ENCODE peak calls at places on chromosomes 5 and 9, in nine cellular contexts. L, R, Z, Q, P, M, N, K and O are unnamed samples.

GRCh38 chr5:119404033-119404432 is 48.2 kb downstream of the TNFAIP8 start:
- DNase-seq in R (no peak), N (no peak), M (no peak), P (no peak), Q (no peak), L (no peak), Z (no peak), K (no peak), O (no peak)

GRCh38 chr9:21141427-21141882 is at the start of gene IFNW1:
- DNase-seq in N (no peak), Q (no peak), L (no peak), P (no peak), Z (no peak), K (no peak), R (no peak), M (no peak), O (no peak)

GRCh38 chr9:70901741-70902140 is 219.7 kb downstream of the TRPM3 start:
- DNase-seq in Z (no peak), M (no peak), L (no peak), Q (no peak), R (no peak), N (peak), P (no peak), K (no peak), O (no peak)

GRCh38 chr9:20873240-20873860 is 158.1 kb downstream of the HACD4 start:
- DNase-seq in K (no peak), Z (no peak), R (no peak), Q (no peak), L (no peak), P (no peak), M (no peak), N (no peak), O (no peak)

GRCh38 chr5:14668247-14668646 is 3.7 kb downstream of the OTULIN start:
- DNase-seq in K (no peak), M (no peak), P (peak), Q (no peak), R (no peak), L (no peak), Z (no peak), N (no peak), O (no peak)

GRCh38 chr9:14313378-14313940 is 482 bp downstream of the NFIB start:
- DNase-seq in Q (peak), R (peak), K (peak), N (no peak), Z (no peak), L (no peak), P (no peak), M (no peak), O (no peak)

GRCh38 chr9:87725900-87726709 is at the start of gene CTSL:
- DNase-seq in K (peak), L (no peak), M (no peak), P (peak), Q (peak), N (peak), Z (no peak), R (peak), O (peak)

GRCh38 chr9:34992376-34992951 is 2.9 kb downstream of the DNAJB5 start:
- DNase-seq in R (peak), K (peak), P (peak), N (peak), L (no peak), M (peak), Z (peak), Q (no peak), O (no peak)

GRCh38 chr5:140402258-140403074 is 833 bp downstream of the ANKHD1 start:
- DNase-seq in M (peak), Q (peak), R (no peak), K (peak), P (peak), N (peak), Z (peak), L (peak), O (peak)

GRCh38 chr5:59535561-59535960 is 358.0 kb downstream of the PDE4D start:
- DNase-seq in K (no peak), Z (no peak), P (no peak), M (no peak), N (no peak), L (no peak), R (no peak), Q (no peak), O (no peak)

GRCh38 chr5:118990582-118990981 is 2.2 kb upstream of the DTWD2 start:
- DNase-seq in N (no peak), P (no peak), L (no peak), M (no peak), Q (no peak), R (no peak), K (no peak), Z (no peak), O (no peak)

GRCh38 chr9:7909537-7909936 is 110.0 kb upstream of the DMAC1 start:
- DNase-seq in Q (no peak), M (no peak), K (no peak), Z (no peak), L (no peak), N (no peak), P (no peak), R (no peak), O (no peak)

GRCh38 chr9:122158202-122158601 is 1.4 kb downstream of the NDUFA8 start:
- DNase-seq in P (no peak), R (no peak), Z (no peak), L (no peak), M (no peak), N (peak), Q (no peak), K (peak), O (no peak)

GRCh38 chr5:170404398-170404797 is 15.2 kb upstream of the KCNMB1 start:
- DNase-seq in K (no peak), M (no peak), Z (peak), N (no peak), P (no peak), Q (no peak), L (no peak), R (no peak), O (no peak)

GRCh38 chr5:123283031-123283430 is 140.2 kb downstream of the CEP120 start:
- DNase-seq in K (no peak), N (peak), L (no peak), Q (no peak), Z (no peak), M (no peak), R (no peak), P (no peak), O (no peak)

GRCh38 chr9:104143554-104143919 is 49.4 kb downstream of the SMC2 start:
- DNase-seq in N (no peak), L (no peak), Q (no peak), P (no peak), M (no peak), K (no peak), Z (no peak), R (no peak), O (no peak)

GRCh38 chr5:151738125-151738848 is 20.1 kb downstream of the ATOX1 start:
- DNase-seq in R (no peak), L (no peak), P (no peak), Z (no peak), N (peak), K (no peak), Q (no peak), M (no peak), O (no peak)

GRCh38 chr5:135439426-135440205 is 7.5 kb downstream of the DCANP1 start:
- DNase-seq in L (no peak), N (no peak), Z (no peak), P (no peak), R (no peak), M (no peak), Q (peak), K (no peak), O (peak)

GRCh38 chr5:84385705-84386104 is 1.0 kb upstream of the EDIL3 start:
- DNase-seq in L (no peak), Z (no peak), M (no peak), R (no peak), N (no peak), P (no peak), K (no peak), Q (no peak), O (no peak)

GRCh38 chr9:94693485-94694191 is 32.9 kb upstream of the AOPEP start:
- DNase-seq in R (no peak), N (no peak), Q (peak), L (no peak), P (no peak), Z (no peak), K (no peak), M (no peak), O (no peak)

GRCh38 chr5:145979270-145980223 is 43.2 kb downstream of the SH3RF2 start:
- DNase-seq in R (no peak), Q (peak), M (no peak), P (no peak), N (no peak), L (no peak), K (no peak), Z (no peak), O (no peak)

GRCh38 chr5:92207156-92207555 is 824.0 kb upstream of the ARRDC3 start:
- DNase-seq in R (no peak), Q (no peak), P (no peak), K (no peak), L (no peak), Z (no peak), M (no peak), N (no peak), O (no peak)

GRCh38 chr5:13932006-13932405 is 12.5 kb downstream of the DNAH5 start:
- DNase-seq in K (no peak), N (no peak), R (no peak), Z (no peak), P (no peak), Q (no peak), M (no peak), L (peak), O (no peak)

GRCh38 chr5:59296317-59297264 is 596.9 kb downstream of the PDE4D start:
- DNase-seq in P (no peak), R (no peak), L (no peak), K (peak), Q (no peak), N (peak), Z (no peak), M (no peak), O (no peak)

GRCh38 chr9:100440071-100440470 is 13.1 kb downstream of the MSANTD3 start:
- DNase-seq in N (peak), Z (no peak), K (no peak), Q (no peak), R (no peak), L (no peak), M (no peak), P (no peak), O (no peak)

GRCh38 chr5:140112685-140113179 is 1.2 kb upstream of the PURA start:
- DNase-seq in Q (no peak), M (no peak), R (no peak), Z (no peak), N (peak), K (peak), P (no peak), L (no peak), O (no peak)

GRCh38 chr5:114377946-114378345 is 16.1 kb downstream of the KCNN2 start:
- DNase-seq in P (no peak), R (no peak), Z (no peak), K (no peak), M (no peak), Q (peak), N (no peak), L (no peak), O (no peak)